ENCODE peak calls at places on chromosomes 5 and 9, in seven cellular contexts. I is HepG2, F is spleen, G is lower lobe of right lung, A is heart right ventricle, Z is aorta, P is esophagus squamous epithelium. M is an unnamed sample. For H3K4me1, the result is how much of the 10 kb centered on the place peaks cover.

GRCh38 chr5:150410524-150411244 is 2.0 kb downstream of the CD74 start:
- DNase-seq in I (peak), F (peak), G (no peak), A (peak), Z (peak), P (no peak), M (no peak)

GRCh38 chr9:121888438-121888775 is 204.7 kb downstream of the TTLL11 start:
- DNase-seq in I (no peak), F (no peak), G (no peak), A (no peak), Z (peak), P (no peak), M (no peak)

GRCh38 chr9:13529321-13530104 is 250.0 kb upstream of the MPDZ start:
- DNase-seq in I (no peak), F (no peak), G (no peak), A (no peak), Z (no peak), P (no peak), M (no peak)

GRCh38 chr5:138960145-138960692 is 85.1 kb upstream of the LRRTM2 start:
- DNase-seq in I (no peak), F (no peak), G (no peak), A (no peak), Z (no peak), P (no peak), M (no peak)

GRCh38 chr5:96017951-96018350 is 56.3 kb upstream of the ELL2 start:
- DNase-seq in I (peak), F (no peak), G (no peak), A (no peak), Z (no peak), P (no peak), M (no peak)

GRCh38 chr9:37454238-37454637 is 11.0 kb downstream of the ZBTB5 start:
- DNase-seq in I (peak), F (no peak), G (no peak), A (no peak), Z (no peak), P (no peak), M (no peak)

GRCh38 chr5:71865202-71865601 is 146.1 kb downstream of the CARTPT start:
- DNase-seq in I (no peak), F (no peak), G (no peak), A (no peak), Z (peak), P (no peak), M (no peak)

GRCh38 chr5:14185336-14186131 is 42.4 kb downstream of the TRIO start:
- DNase-seq in I (no peak), F (no peak), G (no peak), A (no peak), Z (no peak), P (no peak), M (no peak)

GRCh38 chr5:143576721-143577484 is 173.4 kb upstream of the NR3C1 start:
- DNase-seq in I (no peak), F (no peak), G (no peak), A (no peak), Z (peak), P (no peak), M (no peak)

GRCh38 chr5:10902145-10902544 is 141.1 kb upstream of the DAP start:
- DNase-seq in I (no peak), F (no peak), G (no peak), A (no peak), Z (no peak), P (no peak), M (no peak)

GRCh38 chr5:140113699-140114263 is at the start of gene PURA:
- DNase-seq in I (peak), F (peak), G (peak), A (peak), Z (peak), P (peak), M (no peak)
- H3K4me1 ChIP-seq in I (half or more), F (half or more), G (half or more), A (under half), Z (under half), P (half or more), M (under half)

GRCh38 chr9:131734165-131734610 is 5.7 kb downstream of the RAPGEF1 start:
- DNase-seq in I (no peak), F (peak), G (peak), A (peak), Z (peak), P (no peak), M (no peak)
- H3K4me3 ChIP-seq in I (no peak), F (no peak), G (peak), A (no peak), Z (no peak), P (no peak), M (no peak)

GRCh38 chr9:109499631-109500120 is 1.6 kb upstream of the PTPN3 start:
- DNase-seq in I (peak), F (no peak), G (peak), A (peak), Z (peak), P (no peak), M (no peak)

GRCh38 chr9:109499061-109499630 is 1.0 kb upstream of the PTPN3 start:
- DNase-seq in I (no peak), F (no peak), G (no peak), A (no peak), Z (no peak), P (no peak), M (no peak)

GRCh38 chr9:109497193-109498165 is 628 bp downstream of the PTPN3 start:
- DNase-seq in I (no peak), F (no peak), G (no peak), A (no peak), Z (no peak), P (no peak), M (no peak)

GRCh38 chr9:109500421-109500974 is 2.4 kb upstream of the PTPN3 start:
- DNase-seq in I (no peak), F (no peak), G (no peak), A (no peak), Z (no peak), P (no peak), M (no peak)

GRCh38 chr9:109498195-109499060 is at the start of gene PTPN3:
- DNase-seq in I (no peak), F (no peak), G (no peak), A (no peak), Z (no peak), P (no peak), M (no peak)
- H3K27ac ChIP-seq in I (no peak), F (no peak), G (no peak), A (no peak), Z (peak), P (peak), M (no peak)

GRCh38 chr9:92064711-92065110 is 50.5 kb downstream of the SPTLC1 start:
- DNase-seq in I (no peak), F (no peak), G (no peak), A (no peak), Z (no peak), P (no peak), M (no peak)
- H3K4me1 ChIP-seq in I (under half), F (under half), G (under half), A (under half), Z (under half), P (under half), M (under half)

GRCh38 chr9:115672477-115673316 is 480.9 kb upstream of the PAPPA start:
- DNase-seq in I (peak), F (no peak), G (no peak), A (peak), Z (no peak), P (no peak), M (no peak)

GRCh38 chr9:115673599-115673998 is 480.0 kb upstream of the PAPPA start:
- DNase-seq in I (no peak), F (no peak), G (no peak), A (no peak), Z (no peak), P (no peak), M (no peak)

GRCh38 chr9:115674091-115674490 is 479.5 kb upstream of the PAPPA start:
- DNase-seq in I (no peak), F (no peak), G (no peak), A (no peak), Z (no peak), P (no peak), M (no peak)

GRCh38 chr9:115671236-115671770 is 482.3 kb upstream of the PAPPA start:
- DNase-seq in I (no peak), F (no peak), G (no peak), A (no peak), Z (no peak), P (no peak), M (no peak)

DNA sequence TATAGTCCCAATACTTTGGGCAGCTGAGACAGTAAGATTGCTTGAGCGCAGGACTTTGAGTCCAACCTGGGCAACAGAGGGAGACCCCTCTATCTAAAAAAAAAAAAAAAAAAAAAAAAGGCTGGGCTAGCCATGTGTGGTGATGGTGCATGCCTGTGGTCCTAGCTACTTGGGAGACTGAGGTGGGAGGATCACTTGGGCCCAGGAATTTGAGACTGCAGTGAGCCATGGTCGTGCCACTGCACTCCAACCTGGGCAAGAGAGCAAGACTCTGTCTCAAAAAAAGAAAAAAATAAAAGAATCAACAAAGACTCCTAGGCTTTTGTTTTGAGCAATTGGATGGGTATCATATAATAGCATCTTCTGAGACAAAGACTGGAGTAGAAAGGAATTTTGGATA is 481.7 kb upstream of the PAPPA start:
- DNase-seq in I (no peak), F (no peak), G (no peak), A (no peak), Z (no peak), P (no peak), M (no peak)
- H3K4me3 ChIP-seq in I (no peak), F (no peak), G (no peak), A (no peak), Z (no peak), P (no peak), M (no peak)

DNA sequence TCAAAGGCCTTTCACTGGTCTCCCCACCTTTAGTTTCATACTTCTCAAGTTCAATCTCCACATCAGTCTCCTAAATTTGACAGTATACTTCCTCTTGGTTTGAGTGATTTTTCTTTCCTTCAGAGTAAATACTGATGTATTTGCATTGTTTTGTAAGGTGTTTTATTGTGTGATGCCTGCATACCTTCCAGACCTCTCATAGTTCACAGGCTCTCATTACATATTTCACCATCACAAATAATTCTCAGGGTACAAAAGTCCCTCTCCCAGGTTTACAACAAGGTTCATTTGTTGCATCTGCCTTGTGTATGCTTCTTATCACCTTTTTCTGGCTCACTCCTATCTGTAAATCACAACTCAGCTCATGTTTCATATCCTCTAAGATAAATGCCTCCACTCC is 22.2 kb upstream of the TUSC1 start:
- DNase-seq in I (no peak), F (no peak), G (no peak), A (no peak), Z (no peak), P (no peak), M (no peak)
- H3K27ac ChIP-seq in I (no peak), F (no peak), G (no peak), A (no peak), Z (no peak), P (no peak), M (no peak)

GRCh38 chr9:123344273-123345096 is 11.5 kb upstream of the CRB2 start:
- DNase-seq in I (no peak), F (no peak), G (no peak), A (no peak), Z (no peak), P (no peak), M (no peak)

GRCh38 chr9:123343428-123344272 is 12.3 kb upstream of the CRB2 start:
- DNase-seq in I (no peak), F (no peak), G (no peak), A (no peak), Z (no peak), P (no peak), M (no peak)

GRCh38 chr9:123346826-123347225 is 9.2 kb upstream of the CRB2 start:
- DNase-seq in I (no peak), F (no peak), G (no peak), A (no peak), Z (no peak), P (no peak), M (no peak)

GRCh38 chr9:123347289-123348060 is 8.5 kb upstream of the CRB2 start:
- DNase-seq in I (no peak), F (no peak), G (no peak), A (no peak), Z (no peak), P (no peak), M (no peak)

DNA sequence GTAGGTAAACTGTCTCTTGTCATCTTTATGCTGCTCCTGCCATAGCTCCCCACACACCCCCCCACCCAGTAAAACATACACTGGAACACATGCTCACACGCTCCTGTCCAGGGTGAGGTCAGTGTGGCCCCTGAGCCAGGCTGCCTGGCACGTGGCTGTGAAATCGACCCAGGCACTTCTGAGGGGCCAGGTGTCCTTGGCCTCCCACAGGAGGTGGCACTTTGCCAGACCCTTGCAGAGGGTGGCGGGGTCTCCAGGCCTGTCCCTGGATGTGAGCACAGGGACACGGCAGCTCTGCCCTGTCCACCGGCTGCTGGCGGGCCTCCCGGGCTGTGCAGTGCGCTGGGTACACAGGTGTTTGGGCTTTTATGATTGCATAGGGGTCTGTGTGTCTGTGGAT is 10.0 kb upstream of the CRB2 start:
- DNase-seq in I (no peak), F (no peak), G (no peak), A (no peak), Z (no peak), P (no peak), M (no peak)
- H3K4me1 ChIP-seq in I (under half), F (under half), G (under half), A (under half), Z (under half), P (half or more), M (under half)

DNA sequence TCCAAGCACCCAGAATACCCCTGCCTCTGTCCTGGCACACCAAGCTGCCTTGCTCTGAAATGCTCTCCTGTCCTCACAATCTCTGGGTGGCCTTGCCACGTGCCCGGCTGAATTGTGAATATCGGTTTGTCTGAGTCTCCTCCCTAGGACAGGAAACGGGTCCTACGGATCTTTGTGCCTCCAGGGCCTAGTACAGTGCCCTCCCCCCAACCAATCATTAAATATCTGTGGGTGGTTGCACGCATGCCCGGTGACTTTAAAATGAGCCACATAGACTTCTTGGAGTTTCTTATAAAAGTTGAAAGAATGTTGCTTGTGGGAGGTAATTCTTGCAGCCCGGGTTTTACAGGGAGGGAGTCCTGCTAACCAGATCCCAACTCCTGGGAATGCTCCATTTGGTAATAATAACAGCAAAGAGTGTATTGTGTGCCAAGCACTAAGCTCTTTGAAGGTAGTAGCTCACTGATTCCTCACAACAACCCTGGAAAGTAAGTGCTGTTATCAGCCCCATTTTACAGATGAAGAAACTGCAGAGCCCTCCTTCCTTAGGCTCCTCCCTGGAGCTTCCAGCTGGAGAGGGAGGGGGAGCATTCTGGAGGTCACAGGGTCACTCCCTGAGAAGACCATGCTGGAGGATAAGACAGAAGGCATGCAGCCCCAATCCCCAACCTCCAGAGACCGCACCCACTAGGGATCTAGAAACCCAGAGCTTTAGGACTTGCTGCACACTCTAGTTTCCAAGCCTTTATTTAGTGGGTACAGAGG is 23.4 kb downstream of the URM1 start:
- DNase-seq in I (no peak), F (no peak), G (no peak), A (no peak), Z (no peak), P (no peak), M (no peak)
- H3K4me3 ChIP-seq in I (no peak), F (no peak), G (no peak), A (no peak), Z (no peak), P (no peak), M (no peak)

GRCh38 chr9:23754551-23754950 is 71.5 kb downstream of the ELAVL2 start:
- DNase-seq in I (no peak), F (no peak), G (no peak), A (no peak), Z (no peak), P (no peak), M (no peak)
- H3K27ac ChIP-seq in I (no peak), F (no peak), G (no peak), A (no peak), Z (no peak), P (no peak), M (no peak)

GRCh38 chr5:54021413-54022155 is 288.8 kb downstream of the ARL15 start:
- DNase-seq in I (no peak), F (no peak), G (no peak), A (no peak), Z (no peak), P (no peak), M (no peak)

GRCh38 chr5:54017580-54017979 is 292.8 kb downstream of the ARL15 start:
- DNase-seq in I (no peak), F (no peak), G (no peak), A (no peak), Z (no peak), P (no peak), M (no peak)

GRCh38 chr5:54013556-54014157 is 296.7 kb downstream of the ARL15 start:
- DNase-seq in I (no peak), F (no peak), G (peak), A (no peak), Z (peak), P (no peak), M (no peak)

GRCh38 chr5:54022156-54022685 is 288.2 kb downstream of the ARL15 start:
- DNase-seq in I (no peak), F (no peak), G (no peak), A (no peak), Z (no peak), P (no peak), M (no peak)

GRCh38 chr5:54018438-54018837 is 291.9 kb downstream of the ARL15 start:
- DNase-seq in I (no peak), F (no peak), G (no peak), A (no peak), Z (no peak), P (no peak), M (peak)
- H3K4me1 ChIP-seq in I (under half), F (under half), G (under half), A (under half), Z (under half), P (under half), M (under half)